ENCODE peak calls at places on chromosomes 16 and 17, in four cellular contexts. M, T, H and R are unnamed samples.
A peak's percentile ranks its signal among the peaks of the same experiment; 100 is the strongest.

GRCh38 chr17:7803981-7804380 is 30.0 kb upstream of the KDM6B start:
- DNase-seq in M (no peak), T (no peak), H (no peak), R (no peak)

GRCh38 chr16:3882531-3882930 is 2.0 kb upstream of the CREBBP start:
- DNase-seq in M (no peak), T (no peak), H (no peak), R (no peak)

GRCh38 chr17:74368341-74369152 is 1.2 kb downstream of the GPR142 start:
- DNase-seq in M (peak; percentile 82), T (peak; percentile 81), H (peak; percentile 83), R (peak; percentile 64)

GRCh38 chr16:17469742-17470001 is 1.1 kb downstream of the XYLT1 start:
- DNase-seq in M (no peak), T (no peak), H (no peak), R (no peak)

GRCh38 chr16:59210955-59211541 is 476.9 kb upstream of the GOT2 start:
- DNase-seq in M (no peak), T (no peak), H (no peak), R (peak; percentile 12)

GRCh38 chr17:71902931-71903506 is 217.8 kb upstream of the SOX9 start:
- DNase-seq in M (no peak), T (no peak), H (no peak), R (no peak)

GRCh38 chr17:50686494-50687199 is 21.1 kb downstream of the ANKRD40 start:
- DNase-seq in M (no peak), T (peak; percentile 92), H (no peak), R (no peak)

GRCh38 chr16:66549284-66550131 is at the start of gene TK2:
- DNase-seq in M (peak; percentile 74), T (peak; percentile 78), H (peak; percentile 79), R (peak; percentile 51)

GRCh38 chr16:61409604-61410003 is 626.6 kb downstream of the CDH8 start:
- DNase-seq in M (no peak), T (no peak), H (no peak), R (no peak)

GRCh38 chr17:58357312-58358297 is 5.6 kb upstream of the SUPT4H1 start:
- DNase-seq in M (no peak), T (no peak), H (no peak), R (no peak)

GRCh38 chr17:59149051-59149450 is 5.9 kb downstream of the SKA2 start:
- DNase-seq in M (no peak), T (no peak), H (no peak), R (no peak)

GRCh38 chr17:28747046-28747691 is 3.4 kb downstream of the TRAF4 start:
- DNase-seq in M (no peak), T (peak; percentile 58), H (no peak), R (no peak)

GRCh38 chr16:67192781-67193260 is 866 bp downstream of the E2F4 start:
- DNase-seq in M (no peak), T (no peak), H (no peak), R (no peak)

GRCh38 chr17:13353590-13353989 is 248.1 kb downstream of the HS3ST3A1 start:
- DNase-seq in M (no peak), T (no peak), H (no peak), R (no peak)

GRCh38 chr17:17849147-17849820 is 12.5 kb upstream of the SREBF1 start:
- DNase-seq in M (peak; percentile 35), T (peak; percentile 90), H (peak; percentile 92), R (no peak)

GRCh38 chr17:82884341-82884871 is 44.6 kb upstream of the ZNF750 start:
- DNase-seq in M (no peak), T (no peak), H (no peak), R (no peak)

GRCh38 chr17:68184816-68185436 is 62.9 kb upstream of the AMZ2 start:
- DNase-seq in M (no peak), T (no peak), H (peak; percentile 60), R (no peak)

GRCh38 chr16:13594798-13595197 is 325.2 kb upstream of the ERCC4 start:
- DNase-seq in M (no peak), T (no peak), H (no peak), R (no peak)

GRCh38 chr17:81563861-81564586 is 11.9 kb upstream of the FAAP100 start:
- DNase-seq in M (no peak), T (no peak), H (no peak), R (no peak)

GRCh38 chr17:721540-721937 is 6.9 kb upstream of the VPS53 start:
- DNase-seq in M (no peak), T (no peak), H (no peak), R (no peak)

GRCh38 chr16:84839054-84839453 is 19.3 kb downstream of the CRISPLD2 start:
- DNase-seq in M (no peak), T (no peak), H (no peak), R (no peak)

GRCh38 chr16:55615071-55615470 is 40.7 kb upstream of the SLC6A2 start:
- DNase-seq in M (no peak), T (no peak), H (no peak), R (no peak)

GRCh38 chr16:78175287-78175686 is 75.8 kb downstream of the WWOX start:
- DNase-seq in M (no peak), T (no peak), H (no peak), R (no peak)

GRCh38 chr17:67481808-67482207 is 104.7 kb downstream of the PITPNC1 start:
- DNase-seq in M (no peak), T (no peak), H (no peak), R (no peak)

GRCh38 chr17:31067699-31068184 is 27.0 kb upstream of the NF1 start:
- DNase-seq in M (no peak), T (no peak), H (no peak), R (no peak)

GRCh38 chr16:49848530-49848929 is 7.4 kb downstream of the ZNF423 start:
- DNase-seq in M (no peak), T (no peak), H (no peak), R (no peak)

GRCh38 chr17:75810216-75810615 is 25.6 kb downstream of the UNK start:
- DNase-seq in M (no peak), T (peak; percentile 22), H (no peak), R (no peak)

GRCh38 chr17:16491703-16492612 is at the start of gene LRRC75A:
- DNase-seq in M (peak; percentile 74), T (peak; percentile 64), H (peak; percentile 52), R (peak; percentile 63)

GRCh38 chr17:55210292-55210691 is 54.5 kb upstream of the HLF start:
- DNase-seq in M (no peak), T (no peak), H (no peak), R (no peak)

GRCh38 chr17:7327501-7327900 is 1.6 kb downstream of the NEURL4 start:
- DNase-seq in M (no peak), T (no peak), H (no peak), R (no peak)

GRCh38 chr17:3916013-3916696 is at the start of gene P2RX1:
- DNase-seq in M (no peak), T (peak; percentile 76), H (peak; percentile 53), R (no peak)

GRCh38 chr17:58264407-58265103 is 16.2 kb downstream of the MPO start:
- DNase-seq in M (no peak), T (no peak), H (no peak), R (no peak)

GRCh38 chr16:89892635-89893034 is 19.2 kb downstream of the TCF25 start:
- DNase-seq in M (no peak), T (no peak), H (no peak), R (no peak)

GRCh38 chr17:80147035-80147939 is at the start of gene EIF4A3:
- DNase-seq in M (peak; percentile 99), T (peak; percentile 99), H (peak; percentile 98), R (peak; percentile 91)

GRCh38 chr16:65336169-65336568 is 214.3 kb upstream of the CDH11 start:
- DNase-seq in M (no peak), T (no peak), H (no peak), R (no peak)